ENCODE peak calls at places on chromosome 20, in four cellular contexts. Y is H9, I is cerebellar cortex, J is GM06990. C is an unnamed sample.

GRCh38 chr20:62402456-62402855 is 4.6 kb downstream of the CABLES2 start:
- DNase-seq in I (no peak), Y (no peak), J (no peak), C (no peak)

GRCh38 chr20:60921021-60921622 is 330.9 kb upstream of the CDH4 start:
- DNase-seq in J (no peak), Y (peak; percentile 51), I (no peak), C (no peak)

GRCh38 chr20:54115172-54115854 is 44.9 kb upstream of the BCAS1 start:
- DNase-seq in J (no peak), Y (no peak), I (no peak), C (no peak)

GRCh38 chr20:21640556-21640955 is 64.9 kb upstream of the PAX1 start:
- DNase-seq in I (peak; percentile 4), J (no peak), Y (peak; percentile 69), C (no peak)

GRCh38 chr20:25389858-25390537 is 637 bp downstream of the ABHD12 start:
- DNase-seq in Y (peak; percentile 54), I (peak; percentile 25), J (peak; percentile 67), C (peak; percentile 61)

GRCh38 chr20:58542411-58543095 is 27.4 kb upstream of the APCDD1L start:
- DNase-seq in Y (no peak), J (no peak), I (no peak), C (no peak)

GRCh38 chr20:57287901-57288300 is 21.5 kb upstream of the BMP7 start:
- DNase-seq in J (no peak), I (no peak), Y (no peak), C (no peak)

GRCh38 chr20:57717797-57718196 is 8.0 kb upstream of the PMEPA1 start:
- DNase-seq in J (no peak), I (no peak), Y (no peak), C (no peak)

GRCh38 chr20:46303176-46303956 is 4.9 kb downstream of the CDH22 start:
- DNase-seq in Y (no peak), J (no peak), I (peak; percentile 68), C (peak; percentile 63)

GRCh38 chr20:20409326-20409725 is 41.4 kb downstream of the INSM1 start:
- DNase-seq in Y (no peak), I (peak; percentile 4), J (no peak), C (no peak)

GRCh38 chr20:58930496-58930895 is 50.6 kb upstream of the NELFCD start:
- DNase-seq in I (no peak), J (no peak), Y (no peak), C (no peak)

GRCh38 chr20:57393321-57394086 is 2.3 kb downstream of the RBM38 start:
- DNase-seq in J (no peak), Y (no peak), I (no peak), C (peak; percentile 66)

GRCh38 chr20:45337367-45338120 is 10.7 kb downstream of the SDC4 start:
- DNase-seq in I (no peak), Y (no peak), J (no peak), C (no peak)

GRCh38 chr20:59752101-59752586 is 147.8 kb downstream of the PHACTR3 start:
- DNase-seq in Y (no peak), J (peak; percentile 71), I (no peak), C (no peak)

GRCh38 chr20:36856196-36856595 is 19.7 kb upstream of the TLDC2 start:
- DNase-seq in I (peak; percentile 70), J (no peak), Y (no peak), C (peak; percentile 69)

GRCh38 chr20:21702553-21703467 is 2.7 kb upstream of the PAX1 start:
- DNase-seq in I (peak; percentile 24), Y (peak; percentile 91), J (peak; percentile 47), C (no peak)

GRCh38 chr20:47800619-47801018 is 15.3 kb upstream of the SULF2 start:
- DNase-seq in Y (no peak), J (no peak), I (no peak), C (no peak)

GRCh38 chr20:19074828-19075516 is 137.5 kb upstream of the SLC24A3 start:
- DNase-seq in I (no peak), J (peak; percentile 79), Y (no peak), C (no peak)

GRCh38 chr20:55881204-55881603 is 124.1 kb downstream of the CBLN4 start:
- DNase-seq in Y (no peak), I (no peak), J (no peak), C (no peak)

GRCh38 chr20:48956052-48956451 is 34.5 kb downstream of the ARFGEF2 start:
- DNase-seq in I (no peak), J (no peak), Y (no peak), C (no peak)